ENCODE peak calls at places on chromosomes 16 and 17, in seven cellular contexts. V, Y, X, L, R, M and A are unnamed samples.

GRCh38 chr16:66054095-66054494 is 312.4 kb upstream of the CDH5 start:
- DNase-seq in Y (no peak), V (no peak), M (no peak), L (no peak), X (no peak), R (no peak), A (no peak)

GRCh38 chr17:45129940-45130639 is 2.2 kb downstream of the PLCD3 start:
- DNase-seq in V (no peak), X (no peak), L (no peak), R (no peak), Y (no peak), M (no peak), A (no peak)

GRCh38 chr17:16975744-16976625 is 4.1 kb upstream of the TNFRSF13B start:
- DNase-seq in X (no peak), R (no peak), L (no peak), V (no peak), Y (no peak), M (no peak), A (no peak)

GRCh38 chr16:56367764-56368163 is 57.6 kb downstream of the AMFR start:
- DNase-seq in Y (no peak), L (no peak), V (no peak), X (no peak), M (no peak), R (no peak), A (no peak)

GRCh38 chr16:2769675-2770056 is 7.4 kb downstream of the ELOB start:
- DNase-seq in X (no peak), Y (no peak), L (no peak), V (no peak), R (no peak), M (no peak), A (no peak)

GRCh38 chr16:68592466-68593337 is 52.4 kb upstream of the CDH3 start:
- DNase-seq in M (peak), L (no peak), R (no peak), Y (no peak), X (no peak), V (peak), A (no peak)

GRCh38 chr16:78675312-78675711 is 575.9 kb downstream of the WWOX start:
- DNase-seq in V (no peak), X (no peak), R (no peak), M (no peak), L (no peak), Y (no peak), A (no peak)

GRCh38 chr17:6532441-6532885 is 23.9 kb downstream of the PITPNM3 start:
- DNase-seq in R (no peak), V (no peak), Y (no peak), L (no peak), X (no peak), M (no peak), A (no peak)

GRCh38 chr17:28726396-28726911 is 421 bp upstream of the TLCD1 start:
- DNase-seq in X (peak), Y (peak), L (no peak), R (peak), V (peak), M (peak), A (no peak)

GRCh38 chr17:78665952-78666920 is 89.0 kb upstream of the DNAH17 start:
- DNase-seq in M (peak), Y (peak), R (peak), L (no peak), X (peak), V (peak), A (no peak)

GRCh38 chr17:11514981-11515680 is 83.1 kb upstream of the DNAH9 start:
- DNase-seq in V (no peak), R (no peak), Y (no peak), X (no peak), M (no peak), L (no peak), A (no peak)

GRCh38 chr17:57926723-57927047 is 28.5 kb downstream of the CUEDC1 start:
- DNase-seq in V (no peak), L (no peak), M (no peak), R (no peak), X (no peak), Y (no peak), A (no peak)